ENCODE peak calls at places on chromosomes 16 and 17, in ten cellular contexts. U, J, C, E, V, H, P, N, F and K are unnamed samples.

GRCh38 chr16:3094289-3095027 is 4.6 kb downstream of the ZSCAN10 start:
- DNase-seq in P (no peak), C (peak), E (peak), J (peak), H (peak), U (peak), V (no peak), N (no peak), F (peak), K (peak)

GRCh38 chr17:77779711-77780539 is 178.6 kb upstream of the TNRC6C start:
- DNase-seq in U (no peak), N (peak), E (no peak), V (peak), F (no peak), C (peak), H (no peak), J (peak), P (no peak), K (no peak)

GRCh38 chr17:46020023-46020735 is 21.1 kb downstream of the STH start:
- DNase-seq in U (no peak), N (no peak), C (no peak), V (no peak), F (no peak), H (no peak), E (no peak), J (no peak), P (no peak), K (no peak)

GRCh38 chr17:61593404-61593803 is 2.4 kb upstream of the NACA2 start:
- DNase-seq in U (no peak), V (no peak), P (no peak), N (no peak), J (no peak), F (no peak), E (no peak), C (peak), H (no peak), K (no peak)

GRCh38 chr16:25256821-25257503 is 683 bp downstream of the ZKSCAN2 start:
- DNase-seq in H (peak), N (no peak), E (peak), C (peak), F (no peak), P (no peak), J (no peak), U (peak), V (no peak), K (peak)

GRCh38 chr17:66909811-66910210 is 54.7 kb upstream of the CACNG4 start:
- DNase-seq in F (no peak), V (no peak), E (no peak), H (no peak), J (no peak), C (no peak), N (no peak), U (no peak), P (no peak), K (no peak)

GRCh38 chr16:53055603-53056527 is 1.1 kb downstream of the CHD9 start:
- DNase-seq in N (peak), P (peak), J (no peak), F (peak), E (peak), U (peak), H (no peak), V (peak), C (peak), K (peak)

GRCh38 chr16:79672524-79672923 is 72.0 kb upstream of the MAF start:
- DNase-seq in U (no peak), N (no peak), F (no peak), E (no peak), C (no peak), P (no peak), V (no peak), H (no peak), J (no peak), K (no peak)

GRCh38 chr17:44352922-44353655 is 8.0 kb downstream of the GRN start:
- DNase-seq in P (no peak), F (no peak), J (no peak), C (no peak), N (no peak), V (no peak), E (no peak), H (peak), U (no peak), K (no peak)

GRCh38 chr16:85415196-85415988 is 197.7 kb upstream of the GSE1 start:
- DNase-seq in U (no peak), F (no peak), N (no peak), V (no peak), E (peak), C (no peak), J (peak), H (peak), P (peak), K (no peak)

GRCh38 chr17:38428150-38428642 is at the start of gene ARHGAP23:
- DNase-seq in J (peak), F (peak), N (peak), P (no peak), C (peak), V (peak), H (no peak), E (no peak), U (peak), K (peak)

GRCh38 chr16:3992297-3993051 is 112.0 kb upstream of the CREBBP start:
- DNase-seq in U (no peak), E (no peak), P (no peak), N (no peak), V (no peak), C (no peak), F (no peak), J (no peak), H (no peak), K (no peak)

GRCh38 chr16:28300327-28300726 is 8.0 kb downstream of the SBK1 start:
- DNase-seq in J (no peak), E (no peak), F (no peak), P (no peak), N (no peak), V (no peak), U (no peak), H (no peak), C (no peak), K (no peak)

GRCh38 chr17:36937961-36938565 is 788 bp downstream of the LHX1 start:
- DNase-seq in E (no peak), C (peak), J (peak), F (no peak), V (no peak), H (no peak), N (peak), U (peak), P (peak), K (peak)

GRCh38 chr16:30964540-30965226 is 7.1 kb downstream of the SETD1A start:
- DNase-seq in E (no peak), F (no peak), J (no peak), P (no peak), H (no peak), V (no peak), U (no peak), C (no peak), N (no peak), K (no peak)

GRCh38 chr16:84957792-84958191 is 53.5 kb downstream of the ZDHHC7 start:
- DNase-seq in V (no peak), P (no peak), U (no peak), J (no peak), F (no peak), H (no peak), E (no peak), C (no peak), N (no peak), K (no peak)

GRCh38 chr16:23045025-23045424 is 104.2 kb downstream of the USP31 start:
- DNase-seq in N (no peak), F (no peak), J (no peak), C (no peak), E (no peak), V (no peak), P (no peak), U (no peak), H (no peak), K (no peak)

GRCh38 chr17:50117202-50118040 is 12.5 kb downstream of the SAMD14 start:
- DNase-seq in E (peak), F (peak), C (peak), V (no peak), U (peak), N (peak), J (peak), P (peak), H (no peak), K (peak)

GRCh38 chr17:13337864-13338371 is 263.8 kb downstream of the HS3ST3A1 start:
- DNase-seq in C (peak), U (peak), N (peak), J (no peak), V (no peak), F (peak), P (no peak), E (peak), H (peak), K (peak)

GRCh38 chr16:86899757-86900156 is 321.4 kb downstream of the FOXL1 start:
- DNase-seq in P (no peak), C (peak), U (peak), F (peak), N (peak), H (no peak), E (no peak), J (no peak), V (no peak), K (peak)

GRCh38 chr17:6452471-6453266 is 8.4 kb downstream of the PIMREG start:
- DNase-seq in V (no peak), U (no peak), F (no peak), H (no peak), E (no peak), C (no peak), N (no peak), P (no peak), J (no peak), K (no peak)
- TF ChIP-seq CTCF in V (no peak), U (no peak), F (no peak), H (no peak), E (no peak), C (no peak), N (no peak), P (no peak), J (no peak), K (no peak)

GRCh38 chr16:88697831-88698693 is 8.1 kb downstream of the RNF166 start:
- DNase-seq in F (no peak), N (no peak), P (no peak), E (no peak), V (no peak), U (no peak), H (peak), C (no peak), J (no peak), K (no peak)
- TF ChIP-seq CTCF in F (peak), N (no peak), P (peak), E (peak), V (no peak), U (peak), H (peak), C (peak), J (peak), K (peak)

DNA sequence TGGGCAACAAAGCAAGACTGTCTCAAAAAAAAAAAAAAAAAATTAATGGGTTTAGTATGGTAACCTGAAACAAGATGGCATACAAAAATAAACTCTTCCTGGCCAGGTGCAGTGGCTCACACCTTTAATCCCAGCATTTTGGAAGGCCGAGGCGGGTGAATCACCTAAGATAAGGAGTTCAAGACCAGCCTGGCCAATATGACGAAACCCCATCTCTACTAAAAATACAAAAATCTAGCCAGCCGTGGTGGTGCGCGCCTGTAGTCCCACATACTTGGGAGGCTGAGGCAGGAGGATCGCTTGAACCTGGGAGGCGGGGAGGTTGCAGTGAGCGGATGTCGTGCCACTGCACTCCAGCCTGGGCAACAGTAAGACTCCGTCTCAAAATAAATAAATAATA is 55.7 kb downstream of the PAFAH1B1 start:
- DNase-seq in P (no peak), F (no peak), H (no peak), V (no peak), E (no peak), U (no peak), N (no peak), C (no peak), J (no peak), K (no peak)
- TF ChIP-seq CTCF in P (no peak), F (no peak), H (no peak), V (no peak), E (no peak), U (no peak), N (no peak), C (no peak), J (no peak), K (no peak)

GRCh38 chr17:64019486-64020067 is 856 bp downstream of the ICAM2 start:
- DNase-seq in E (no peak), N (no peak), C (no peak), P (peak), J (no peak), V (no peak), U (no peak), H (no peak), F (no peak), K (no peak)

GRCh38 chr17:64015447-64015846 is 5.0 kb downstream of the ICAM2 start:
- DNase-seq in V (no peak), F (no peak), P (peak), U (no peak), E (no peak), N (no peak), J (no peak), C (no peak), H (no peak), K (no peak)

GRCh38 chr17:64016974-64017373 is 3.5 kb downstream of the ICAM2 start:
- DNase-seq in F (no peak), H (no peak), J (no peak), E (no peak), U (no peak), C (no peak), N (no peak), P (no peak), V (no peak), K (no peak)

GRCh38 chr17:64017381-64017980 is 3.0 kb downstream of the ICAM2 start:
- DNase-seq in H (no peak), N (no peak), F (no peak), V (no peak), U (no peak), C (no peak), E (no peak), J (no peak), P (no peak), K (no peak)

GRCh38 chr17:64016248-64016784 is 4.1 kb downstream of the ICAM2 start:
- DNase-seq in V (no peak), C (no peak), P (peak), N (no peak), U (no peak), H (no peak), J (no peak), F (no peak), E (peak), K (no peak)
- TF ChIP-seq CTCF in V (no peak), C (peak), P (no peak), N (no peak), U (no peak), H (no peak), J (peak), F (no peak), E (no peak), K (peak)

DNA sequence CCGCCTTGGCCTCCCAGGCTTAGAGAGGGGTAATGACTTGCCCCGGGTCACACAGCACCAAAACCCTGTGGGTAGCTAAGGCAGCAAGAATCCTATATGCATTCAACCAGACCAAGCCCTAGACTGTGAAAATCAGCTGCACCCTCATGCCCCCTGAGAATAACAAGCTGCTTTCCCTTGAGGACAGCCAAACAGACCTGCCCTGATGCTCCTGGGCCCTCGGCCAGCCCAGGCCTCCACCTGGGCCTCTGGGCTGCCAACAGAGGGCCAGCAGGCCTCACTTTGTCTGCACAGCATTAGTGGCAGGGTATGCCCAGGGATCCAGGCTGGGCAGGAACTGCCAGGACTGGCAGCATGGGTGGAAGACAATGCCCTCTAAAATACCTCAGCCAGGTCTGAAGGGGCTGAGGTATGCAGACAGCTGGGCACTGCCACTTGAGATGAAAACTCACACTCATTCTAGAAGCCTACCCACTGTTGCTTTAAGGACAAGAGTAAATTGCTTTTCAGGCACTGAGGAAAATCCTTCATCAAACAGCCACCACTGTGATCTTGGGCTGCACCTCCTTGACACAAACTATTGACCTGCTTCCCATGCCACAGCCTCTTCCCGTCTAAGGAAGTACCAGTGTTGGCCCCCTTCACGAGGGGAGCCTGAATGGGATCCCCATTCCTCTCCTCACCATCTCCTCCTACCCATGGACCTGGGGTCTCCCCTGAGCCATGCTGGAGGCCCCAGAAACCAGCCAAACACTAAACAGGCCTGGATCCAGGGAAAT is 8.8 kb downstream of the ST3GAL2 start:
- DNase-seq in F (no peak), J (no peak), E (no peak), C (no peak), P (peak), H (no peak), U (no peak), V (no peak), N (no peak), K (no peak)
- TF ChIP-seq CTCF in F (no peak), J (no peak), E (no peak), C (no peak), P (no peak), H (no peak), U (no peak), V (no peak), N (no peak), K (no peak)

GRCh38 chr16:11183951-11184350 is 72.1 kb downstream of the SOCS1 start:
- DNase-seq in V (peak), N (no peak), F (no peak), C (no peak), J (no peak), E (no peak), H (no peak), P (no peak), U (no peak), K (no peak)

GRCh38 chr16:11181242-11181888 is 74.6 kb downstream of the SOCS1 start:
- DNase-seq in J (no peak), P (no peak), H (no peak), C (no peak), V (no peak), N (no peak), F (peak), U (no peak), E (no peak), K (no peak)

GRCh38 chr16:11182381-11182780 is 73.6 kb downstream of the SOCS1 start:
- DNase-seq in H (no peak), P (no peak), U (no peak), E (no peak), F (no peak), J (no peak), N (no peak), C (no peak), V (no peak), K (no peak)

GRCh38 chr16:11181889-11182279 is 74.1 kb downstream of the SOCS1 start:
- DNase-seq in C (no peak), V (no peak), H (no peak), U (peak), E (no peak), N (peak), P (no peak), F (peak), J (no peak), K (no peak)

DNA sequence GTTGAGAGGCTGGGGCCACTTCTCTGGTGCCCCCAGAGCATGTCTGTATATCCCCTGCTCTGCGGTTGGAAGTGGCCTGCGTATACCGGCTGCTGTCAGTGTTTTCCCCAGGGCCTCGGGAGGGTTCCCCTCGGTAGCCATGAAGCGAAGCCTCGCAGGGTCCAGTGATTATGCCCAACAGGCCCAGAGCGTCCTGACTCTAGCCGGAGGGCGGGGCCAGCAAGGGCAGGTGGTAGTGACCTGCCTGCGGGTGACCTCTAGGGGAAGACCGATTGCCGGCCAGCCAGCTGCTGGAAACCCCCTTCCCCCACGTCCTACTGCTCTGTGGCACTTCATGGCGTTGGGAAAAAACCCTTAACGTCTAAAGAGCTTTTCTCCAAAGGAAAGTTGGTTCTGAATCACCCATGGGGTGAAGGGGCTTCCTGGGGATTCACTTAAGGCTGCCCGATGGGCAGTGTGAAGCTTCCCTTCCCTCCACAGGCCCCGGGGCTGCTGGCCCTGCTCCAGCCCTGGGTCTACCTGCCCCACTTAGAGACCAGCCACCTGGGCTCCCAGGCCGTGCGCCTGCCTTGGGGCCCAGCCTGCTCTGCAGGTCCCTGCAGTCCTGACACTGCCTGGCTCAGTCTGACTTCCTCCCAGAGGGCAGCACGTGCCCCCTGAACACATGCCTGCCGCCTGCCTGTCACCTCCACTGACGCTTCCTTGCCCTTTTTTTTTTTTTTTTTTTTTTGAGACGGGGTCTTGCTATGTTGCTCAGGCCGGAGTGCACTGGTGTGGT is 72.8 kb downstream of the SOCS1 start:
- DNase-seq in U (no peak), E (no peak), N (no peak), J (no peak), V (no peak), C (no peak), H (no peak), P (no peak), F (no peak), K (no peak)
- TF ChIP-seq CTCF in U (no peak), E (no peak), N (no peak), J (no peak), V (no peak), C (no peak), H (no peak), P (no peak), F (no peak), K (no peak)

DNA sequence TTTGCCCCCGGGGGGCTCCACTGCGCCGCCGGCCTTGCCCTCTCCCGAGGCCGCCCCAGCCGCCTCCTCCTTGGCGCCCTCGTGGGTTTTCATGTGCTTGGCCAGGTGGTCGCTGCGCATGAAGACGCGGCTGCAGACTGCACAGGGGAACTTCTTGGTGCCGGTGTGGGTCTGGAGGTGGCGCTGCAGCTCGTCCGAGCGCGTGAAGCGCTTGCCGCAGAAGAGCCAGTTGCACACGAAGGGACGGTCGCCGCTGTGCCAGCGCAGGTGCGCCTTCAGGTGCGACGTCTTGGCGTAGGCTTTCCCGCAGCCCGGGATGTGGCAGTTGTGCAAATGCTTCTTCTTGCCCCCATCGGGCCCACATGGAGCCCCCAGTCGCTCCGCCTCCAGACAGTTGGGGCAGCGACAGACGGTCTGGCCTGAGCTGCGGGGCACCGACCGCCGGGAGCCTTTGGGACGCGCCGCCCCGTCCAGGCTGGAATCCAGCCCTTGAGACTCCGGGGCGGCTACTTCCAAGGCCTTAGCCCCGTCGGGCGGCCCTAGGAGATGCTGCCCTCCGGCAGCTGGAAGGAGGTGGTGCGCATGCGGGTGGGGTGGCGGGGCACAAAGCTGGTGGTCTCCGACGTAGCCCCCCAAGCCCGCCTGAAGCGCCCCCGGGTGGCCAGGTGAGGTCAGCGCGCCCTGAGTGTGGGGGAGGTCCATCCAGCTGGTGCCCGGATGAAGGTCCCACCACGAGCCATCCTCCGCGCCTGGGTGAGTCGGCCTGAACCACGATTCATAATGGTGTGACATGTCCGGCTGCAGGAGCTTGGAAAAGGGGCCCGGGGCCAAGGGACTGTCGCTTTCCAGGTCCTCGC is 3.4 kb downstream of the SP6 start:
- DNase-seq in E (no peak), N (no peak), H (no peak), P (no peak), U (no peak), V (no peak), C (no peak), F (no peak), J (no peak), K (no peak)
- TF ChIP-seq CTCF in E (peak), N (no peak), H (peak), P (no peak), U (peak), V (no peak), C (peak), F (peak), J (peak), K (peak)

GRCh38 chr16:1534021-1535020 is 855 bp downstream of the TMEM204 start:
- DNase-seq in N (no peak), U (peak), P (no peak), V (no peak), E (no peak), C (no peak), H (no peak), F (no peak), J (peak), K (no peak)
- TF ChIP-seq CTCF in N (no peak), U (no peak), P (no peak), V (no peak), E (no peak), C (no peak), H (no peak), F (no peak), J (no peak), K (no peak)

GRCh38 chr17:73304971-73305786 is 6.6 kb downstream of the CDC42EP4 start:
- DNase-seq in N (peak), U (peak), C (peak), H (peak), E (peak), J (peak), P (peak), F (peak), V (peak), K (peak)
- TF ChIP-seq CTCF in N (peak), U (peak), C (peak), H (peak), E (no peak), J (peak), P (peak), F (no peak), V (peak), K (peak)